ENCODE peak calls at places on chromosomes 4 and X, in nine cellular contexts. Q, O, T, H, J, I, X, A and L are unnamed samples.
A peak's percentile ranks its signal among the peaks of the same experiment; 100 is the strongest.

GRCh38 chrX:26253526-26253925 is 37.6 kb downstream of the MAGEB5 start:
- DNase-seq in I (no peak), J (no peak), H (no peak), X (no peak), A (no peak), O (no peak), T (no peak), Q (no peak), L (no peak)

GRCh38 chr4:28388471-28388870 is 1527.8 kb downstream of the STIM2 start:
- DNase-seq in T (no peak), J (peak; percentile 17), X (no peak), A (no peak), Q (no peak), H (no peak), I (no peak), O (no peak), L (no peak)

GRCh38 chr4:84879651-84880200 is 86.8 kb downstream of the WDFY3 start:
- DNase-seq in O (no peak), J (peak; percentile 57), H (no peak), A (no peak), T (no peak), X (no peak), Q (no peak), I (no peak), L (no peak)

GRCh38 chrX:151713859-151714258 is 2.0 kb upstream of the FATE1 start:
- DNase-seq in J (no peak), T (no peak), O (peak; percentile 59), I (no peak), H (peak; percentile 21), Q (peak; percentile 15), A (no peak), X (peak; percentile 29), L (peak; percentile 56)

GRCh38 chr4:113452868-113453620 is 308.5 kb downstream of the CAMK2D start:
- DNase-seq in O (peak; percentile 38), X (no peak), T (no peak), H (peak; percentile 5), I (peak; percentile 12), J (peak; percentile 25), Q (no peak), A (no peak), L (no peak)

GRCh38 chr4:129092636-129093172 is 635 bp downstream of the SCLT1 start:
- DNase-seq in T (no peak), J (peak; percentile 7), O (peak; percentile 67), A (no peak), I (no peak), H (no peak), Q (no peak), X (no peak), L (no peak)

GRCh38 chrX:19723427-19723826 is 164.0 kb downstream of the SH3KBP1 start:
- DNase-seq in A (no peak), T (no peak), X (no peak), H (no peak), I (no peak), Q (no peak), J (no peak), O (peak; percentile 19), L (no peak)

GRCh38 chr4:172838943-172839342 is 329.7 kb upstream of the GALNT7 start:
- DNase-seq in H (no peak), J (no peak), T (no peak), A (no peak), Q (no peak), O (no peak), I (no peak), X (no peak), L (no peak)

GRCh38 chr4:17578482-17578891 is 1.5 kb downstream of the LAP3 start:
- DNase-seq in A (no peak), J (no peak), X (no peak), T (peak; percentile 32), H (peak; percentile 59), O (no peak), I (no peak), Q (no peak), L (no peak)

GRCh38 chrX:49155243-49155899 is 7.2 kb upstream of the MAGIX start:
- DNase-seq in H (peak; percentile 54), J (peak; percentile 68), A (no peak), Q (no peak), O (peak; percentile 70), X (peak; percentile 63), T (no peak), I (no peak), L (peak; percentile 32)

GRCh38 chr4:76200771-76201224 is 12.8 kb downstream of the SCARB2 start:
- DNase-seq in J (no peak), I (peak; percentile 88), X (no peak), O (peak; percentile 72), T (no peak), A (no peak), H (peak; percentile 18), Q (no peak), L (peak; percentile 62)

GRCh38 chr4:64158648-64159326 is 250.5 kb downstream of the TECRL start:
- DNase-seq in J (peak; percentile 47), Q (peak; percentile 74), I (no peak), O (peak; percentile 83), H (peak; percentile 79), X (peak; percentile 63), T (peak; percentile 30), A (no peak), L (peak; percentile 70)

GRCh38 chrX:124726881-124727280 is 380.5 kb downstream of the SH2D1A start:
- DNase-seq in H (no peak), T (no peak), O (no peak), Q (no peak), X (no peak), J (no peak), I (no peak), A (no peak), L (no peak)

GRCh38 chr4:46274717-46275116 is 115.2 kb downstream of the GABRA2 start:
- DNase-seq in I (no peak), A (no peak), X (no peak), J (no peak), H (no peak), O (peak; percentile 16), T (no peak), Q (no peak), L (no peak)

GRCh38 chr4:87241341-87241740 is 20.9 kb upstream of the KLHL8 start:
- DNase-seq in Q (peak; percentile 53), J (no peak), X (no peak), H (no peak), O (no peak), A (no peak), I (no peak), T (no peak), L (no peak)

GRCh38 chr4:56910172-56910967 is 2.7 kb downstream of the REST start:
- DNase-seq in T (no peak), O (peak; percentile 5), A (no peak), J (peak; percentile 32), H (no peak), I (no peak), X (no peak), Q (no peak), L (no peak)

GRCh38 chrX:151153086-151153485 is 23.3 kb upstream of the GPR50 start:
- DNase-seq in H (no peak), X (no peak), A (no peak), Q (peak; percentile 36), O (peak; percentile 21), I (no peak), T (no peak), J (peak; percentile 12), L (no peak)

GRCh38 chrX:73922856-73923429 is 359.9 kb downstream of the CHIC1 start:
- DNase-seq in A (no peak), O (no peak), H (no peak), J (peak; percentile 41), T (no peak), Q (no peak), I (no peak), X (no peak), L (no peak)

GRCh38 chr4:108116423-108117168 is 52.1 kb downstream of the LEF1 start:
- DNase-seq in A (no peak), O (no peak), H (peak; percentile 40), J (no peak), T (no peak), Q (no peak), X (no peak), I (peak; percentile 41), L (no peak)